ENCODE peak calls at places on chromosomes 16 and 17, in nine cellular contexts. One of them, this sample, is unnamed.

GRCh38 chr17:28807925-28808641 is 34.5 kb downstream of the FAM222B start:
- DNase-seq in retinal pigment epithelial cell: peak
- DNase-seq in MM.1S: no peak
- DNase-seq in HCT116: peak
- DNase-seq in IMR-90: peak
- DNase-seq in mucosa of descending colon: no peak
- DNase-seq in astrocyte of the spinal cord: peak
- DNase-seq in fibroblast of lung: peak
- DNase-seq in A549: peak
- DNase-seq in this sample: no peak

GRCh38 chr17:50514936-50515702 is 6.9 kb downstream of the MYCBPAP start:
- DNase-seq in astrocyte of the spinal cord: peak
- DNase-seq in A549: no peak
- DNase-seq in fibroblast of lung: no peak
- DNase-seq in retinal pigment epithelial cell: no peak
- DNase-seq in MM.1S: no peak
- DNase-seq in IMR-90: no peak
- DNase-seq in HCT116: no peak
- DNase-seq in mucosa of descending colon: peak
- DNase-seq in this sample: peak

GRCh38 chr16:15690296-15690695 is 40.3 kb downstream of the NDE1 start:
- DNase-seq in astrocyte of the spinal cord: peak
- DNase-seq in HCT116: no peak
- DNase-seq in fibroblast of lung: no peak
- DNase-seq in MM.1S: no peak
- DNase-seq in IMR-90: peak
- DNase-seq in retinal pigment epithelial cell: peak
- DNase-seq in A549: no peak
- DNase-seq in mucosa of descending colon: no peak
- DNase-seq in this sample: no peak

GRCh38 chr17:19317359-19318095 is 45.0 kb downstream of the B9D1 start:
- DNase-seq in retinal pigment epithelial cell: peak
- DNase-seq in IMR-90: peak
- DNase-seq in astrocyte of the spinal cord: peak
- DNase-seq in mucosa of descending colon: peak
- DNase-seq in MM.1S: peak
- DNase-seq in A549: peak
- DNase-seq in fibroblast of lung: peak
- DNase-seq in HCT116: peak
- DNase-seq in this sample: peak

GRCh38 chr17:78324391-78325075 is 35.3 kb downstream of the SOCS3 start:
- DNase-seq in mucosa of descending colon: peak
- DNase-seq in MM.1S: no peak
- DNase-seq in astrocyte of the spinal cord: peak
- DNase-seq in IMR-90: peak
- DNase-seq in retinal pigment epithelial cell: no peak
- DNase-seq in A549: peak
- DNase-seq in HCT116: no peak
- DNase-seq in fibroblast of lung: peak
- DNase-seq in this sample: no peak

GRCh38 chr16:71894229-71894920 is 956 bp upstream of the IST1 start:
- DNase-seq in MM.1S: peak
- DNase-seq in astrocyte of the spinal cord: peak
- DNase-seq in IMR-90: peak
- DNase-seq in HCT116: peak
- DNase-seq in A549: peak
- DNase-seq in fibroblast of lung: peak
- DNase-seq in retinal pigment epithelial cell: no peak
- DNase-seq in mucosa of descending colon: peak
- DNase-seq in this sample: peak

GRCh38 chr16:84577034-84577803 is 40.7 kb downstream of the COTL1 start:
- DNase-seq in fibroblast of lung: no peak
- DNase-seq in retinal pigment epithelial cell: no peak
- DNase-seq in MM.1S: no peak
- DNase-seq in IMR-90: no peak
- DNase-seq in astrocyte of the spinal cord: no peak
- DNase-seq in A549: no peak
- DNase-seq in mucosa of descending colon: no peak
- DNase-seq in HCT116: peak
- DNase-seq in this sample: no peak

GRCh38 chr17:42179911-42180410 is 981 bp downstream of the KCNH4 start:
- DNase-seq in HCT116: no peak
- DNase-seq in IMR-90: peak
- DNase-seq in fibroblast of lung: peak
- DNase-seq in MM.1S: no peak
- DNase-seq in astrocyte of the spinal cord: peak
- DNase-seq in mucosa of descending colon: no peak
- DNase-seq in retinal pigment epithelial cell: no peak
- DNase-seq in A549: peak
- DNase-seq in this sample: no peak

GRCh38 chr17:72393553-72393952 is 272.7 kb downstream of the SOX9 start:
- DNase-seq in fibroblast of lung: peak
- DNase-seq in mucosa of descending colon: no peak
- DNase-seq in retinal pigment epithelial cell: no peak
- DNase-seq in HCT116: peak
- DNase-seq in A549: peak
- DNase-seq in IMR-90: peak
- DNase-seq in MM.1S: no peak
- DNase-seq in astrocyte of the spinal cord: peak
- DNase-seq in this sample: no peak

GRCh38 chr16:19884021-19884485 is 595 bp downstream of the GPRC5B start:
- DNase-seq in retinal pigment epithelial cell: no peak
- DNase-seq in mucosa of descending colon: peak
- DNase-seq in MM.1S: no peak
- DNase-seq in fibroblast of lung: no peak
- DNase-seq in HCT116: no peak
- DNase-seq in A549: no peak
- DNase-seq in astrocyte of the spinal cord: no peak
- DNase-seq in IMR-90: no peak
- DNase-seq in this sample: no peak

GRCh38 chr17:29131814-29132682 is 48.1 kb downstream of the MYO18A start:
- DNase-seq in IMR-90: peak
- DNase-seq in A549: no peak
- DNase-seq in retinal pigment epithelial cell: no peak
- DNase-seq in astrocyte of the spinal cord: peak
- DNase-seq in HCT116: no peak
- DNase-seq in mucosa of descending colon: no peak
- DNase-seq in fibroblast of lung: peak
- DNase-seq in MM.1S: no peak
- DNase-seq in this sample: no peak

GRCh38 chr17:39926588-39927100 is 757 bp downstream of the ORMDL3 start:
- DNase-seq in IMR-90: no peak
- DNase-seq in astrocyte of the spinal cord: peak
- DNase-seq in MM.1S: peak
- DNase-seq in A549: no peak
- DNase-seq in retinal pigment epithelial cell: no peak
- DNase-seq in fibroblast of lung: no peak
- DNase-seq in mucosa of descending colon: peak
- DNase-seq in HCT116: no peak
- DNase-seq in this sample: no peak

GRCh38 chr16:20084624-20085226 is 11.0 kb upstream of the GPR139 start:
- DNase-seq in astrocyte of the spinal cord: no peak
- DNase-seq in IMR-90: no peak
- DNase-seq in HCT116: no peak
- DNase-seq in retinal pigment epithelial cell: no peak
- DNase-seq in MM.1S: no peak
- DNase-seq in A549: peak
- DNase-seq in fibroblast of lung: no peak
- DNase-seq in mucosa of descending colon: no peak
- DNase-seq in this sample: no peak

GRCh38 chr16:30535106-30535776 is 583 bp upstream of the ZNF747 start:
- DNase-seq in mucosa of descending colon: no peak
- DNase-seq in retinal pigment epithelial cell: no peak
- DNase-seq in IMR-90: no peak
- DNase-seq in HCT116: no peak
- DNase-seq in fibroblast of lung: peak
- DNase-seq in MM.1S: no peak
- DNase-seq in A549: no peak
- DNase-seq in astrocyte of the spinal cord: no peak
- DNase-seq in this sample: no peak

DNA sequence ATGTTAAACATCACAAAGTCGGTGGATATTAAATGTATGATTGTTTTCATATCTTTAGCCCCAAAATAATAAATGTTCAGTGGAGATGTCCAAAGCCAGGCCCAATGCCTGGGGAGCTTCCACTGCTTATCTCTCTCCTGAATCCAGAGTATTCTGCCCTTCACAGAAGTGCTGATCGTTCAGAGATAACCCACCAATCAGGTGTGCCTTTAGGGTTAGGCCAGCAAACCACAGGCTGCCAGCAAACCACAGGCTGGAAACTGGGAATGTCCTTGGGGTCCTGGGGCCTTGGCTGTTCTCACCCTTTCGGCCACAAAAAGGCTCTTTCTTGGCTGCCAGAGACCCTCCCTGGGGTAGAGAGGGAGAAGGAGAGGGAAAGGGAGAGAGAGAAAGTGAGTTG is 33.9 kb downstream of the NXN start:
- DNase-seq in mucosa of descending colon: no peak
- DNase-seq in HCT116: no peak
- DNase-seq in retinal pigment epithelial cell: no peak
- DNase-seq in MM.1S: no peak
- DNase-seq in astrocyte of the spinal cord: no peak
- DNase-seq in A549: no peak
- DNase-seq in IMR-90: no peak
- DNase-seq in fibroblast of lung: no peak
- DNase-seq in this sample: no peak
- H3K4me3 ChIP-seq in mucosa of descending colon: no peak
- H3K4me3 ChIP-seq in HCT116: no peak
- H3K4me3 ChIP-seq in retinal pigment epithelial cell: no peak
- H3K4me3 ChIP-seq in MM.1S: no peak
- H3K4me3 ChIP-seq in astrocyte of the spinal cord: no peak
- H3K4me3 ChIP-seq in A549: no peak
- H3K4me3 ChIP-seq in IMR-90: no peak
- H3K4me3 ChIP-seq in fibroblast of lung: no peak
- H3K4me3 ChIP-seq in this sample: no peak

GRCh38 chr17:74832421-74832820 is 27.3 kb downstream of the GRIN2C start:
- DNase-seq in mucosa of descending colon: no peak
- DNase-seq in retinal pigment epithelial cell: no peak
- DNase-seq in MM.1S: no peak
- DNase-seq in fibroblast of lung: no peak
- DNase-seq in A549: no peak
- DNase-seq in astrocyte of the spinal cord: no peak
- DNase-seq in HCT116: no peak
- DNase-seq in IMR-90: no peak
- DNase-seq in this sample: no peak

GRCh38 chr17:74831442-74832146 is 28.1 kb downstream of the GRIN2C start:
- DNase-seq in MM.1S: no peak
- DNase-seq in retinal pigment epithelial cell: no peak
- DNase-seq in HCT116: no peak
- DNase-seq in mucosa of descending colon: no peak
- DNase-seq in A549: no peak
- DNase-seq in IMR-90: no peak
- DNase-seq in fibroblast of lung: no peak
- DNase-seq in astrocyte of the spinal cord: no peak
- DNase-seq in this sample: no peak

GRCh38 chr17:74836191-74836590 is 23.5 kb downstream of the GRIN2C start:
- DNase-seq in IMR-90: no peak
- DNase-seq in mucosa of descending colon: no peak
- DNase-seq in A549: no peak
- DNase-seq in HCT116: no peak
- DNase-seq in astrocyte of the spinal cord: no peak
- DNase-seq in retinal pigment epithelial cell: no peak
- DNase-seq in MM.1S: no peak
- DNase-seq in fibroblast of lung: no peak
- DNase-seq in this sample: no peak

GRCh38 chr17:74830861-74831260 is 28.8 kb downstream of the GRIN2C start:
- DNase-seq in mucosa of descending colon: no peak
- DNase-seq in IMR-90: no peak
- DNase-seq in MM.1S: no peak
- DNase-seq in fibroblast of lung: no peak
- DNase-seq in astrocyte of the spinal cord: no peak
- DNase-seq in retinal pigment epithelial cell: no peak
- DNase-seq in A549: no peak
- DNase-seq in HCT116: no peak
- DNase-seq in this sample: no peak

GRCh38 chr17:74833501-74834361 is 26.0 kb downstream of the GRIN2C start:
- DNase-seq in retinal pigment epithelial cell: no peak
- DNase-seq in HCT116: no peak
- DNase-seq in astrocyte of the spinal cord: peak
- DNase-seq in IMR-90: peak
- DNase-seq in fibroblast of lung: no peak
- DNase-seq in mucosa of descending colon: no peak
- DNase-seq in A549: no peak
- DNase-seq in MM.1S: no peak
- DNase-seq in this sample: no peak
- TF ChIP-seq CTCF in retinal pigment epithelial cell: no peak
- TF ChIP-seq CTCF in HCT116: no peak
- TF ChIP-seq CTCF in astrocyte of the spinal cord: no peak
- TF ChIP-seq CTCF in IMR-90: no peak
- TF ChIP-seq CTCF in fibroblast of lung: no peak
- TF ChIP-seq CTCF in mucosa of descending colon: no peak
- TF ChIP-seq CTCF in A549: no peak
- TF ChIP-seq CTCF in MM.1S: no peak
- TF ChIP-seq CTCF in this sample: no peak

GRCh38 chr17:82291582-82292250 is 18.2 kb upstream of the CSNK1D start:
- DNase-seq in retinal pigment epithelial cell: no peak
- DNase-seq in mucosa of descending colon: no peak
- DNase-seq in fibroblast of lung: no peak
- DNase-seq in IMR-90: no peak
- DNase-seq in A549: no peak
- DNase-seq in HCT116: no peak
- DNase-seq in astrocyte of the spinal cord: no peak
- DNase-seq in MM.1S: no peak
- DNase-seq in this sample: no peak
- H3K4me3 ChIP-seq in retinal pigment epithelial cell: peak
- H3K4me3 ChIP-seq in mucosa of descending colon: no peak
- H3K4me3 ChIP-seq in fibroblast of lung: peak
- H3K4me3 ChIP-seq in IMR-90: peak
- H3K4me3 ChIP-seq in A549: peak
- H3K4me3 ChIP-seq in HCT116: peak
- H3K4me3 ChIP-seq in astrocyte of the spinal cord: peak
- H3K4me3 ChIP-seq in MM.1S: peak
- H3K4me3 ChIP-seq in this sample: peak

GRCh38 chr17:56879280-56879679 is 34.6 kb downstream of the TRIM25 start:
- DNase-seq in IMR-90: no peak
- DNase-seq in fibroblast of lung: no peak
- DNase-seq in mucosa of descending colon: no peak
- DNase-seq in retinal pigment epithelial cell: no peak
- DNase-seq in A549: no peak
- DNase-seq in MM.1S: no peak
- DNase-seq in astrocyte of the spinal cord: no peak
- DNase-seq in HCT116: no peak
- DNase-seq in this sample: no peak

GRCh38 chr17:56880571-56880970 is 33.3 kb downstream of the TRIM25 start:
- DNase-seq in A549: no peak
- DNase-seq in retinal pigment epithelial cell: no peak
- DNase-seq in mucosa of descending colon: no peak
- DNase-seq in HCT116: no peak
- DNase-seq in astrocyte of the spinal cord: no peak
- DNase-seq in MM.1S: no peak
- DNase-seq in IMR-90: no peak
- DNase-seq in fibroblast of lung: no peak
- DNase-seq in this sample: no peak

GRCh38 chr17:56881685-56882295 is 32.1 kb downstream of the TRIM25 start:
- DNase-seq in A549: no peak
- DNase-seq in IMR-90: no peak
- DNase-seq in mucosa of descending colon: no peak
- DNase-seq in astrocyte of the spinal cord: no peak
- DNase-seq in MM.1S: no peak
- DNase-seq in HCT116: no peak
- DNase-seq in retinal pigment epithelial cell: no peak
- DNase-seq in fibroblast of lung: no peak
- DNase-seq in this sample: no peak

GRCh38 chr17:56880133-56880532 is 33.7 kb downstream of the TRIM25 start:
- DNase-seq in fibroblast of lung: no peak
- DNase-seq in HCT116: no peak
- DNase-seq in retinal pigment epithelial cell: no peak
- DNase-seq in A549: no peak
- DNase-seq in IMR-90: no peak
- DNase-seq in astrocyte of the spinal cord: no peak
- DNase-seq in MM.1S: no peak
- DNase-seq in mucosa of descending colon: no peak
- DNase-seq in this sample: no peak

GRCh38 chr17:56876766-56877179 is 37.1 kb downstream of the TRIM25 start:
- DNase-seq in mucosa of descending colon: no peak
- DNase-seq in MM.1S: no peak
- DNase-seq in IMR-90: no peak
- DNase-seq in astrocyte of the spinal cord: no peak
- DNase-seq in fibroblast of lung: no peak
- DNase-seq in retinal pigment epithelial cell: no peak
- DNase-seq in A549: peak
- DNase-seq in HCT116: no peak
- DNase-seq in this sample: no peak
- TF ChIP-seq CTCF in mucosa of descending colon: no peak
- TF ChIP-seq CTCF in MM.1S: no peak
- TF ChIP-seq CTCF in IMR-90: no peak
- TF ChIP-seq CTCF in astrocyte of the spinal cord: no peak
- TF ChIP-seq CTCF in fibroblast of lung: no peak
- TF ChIP-seq CTCF in retinal pigment epithelial cell: no peak
- TF ChIP-seq CTCF in A549: no peak
- TF ChIP-seq CTCF in HCT116: no peak
- TF ChIP-seq CTCF in this sample: no peak